ENCODE peak calls at places on chromosomes 4 and X, in six cellular contexts. G, H, P, X, A and T are unnamed samples.

GRCh38 chr4:118974758-118975157 is 86.1 kb downstream of the SYNPO2 start:
- DNase-seq in G (peak), H (no peak), P (no peak), X (no peak), A (no peak), T (no peak)

GRCh38 chr4:1449833-1450741 is 43.8 kb upstream of the NKX1-1 start:
- DNase-seq in G (no peak), H (no peak), P (peak), X (no peak), A (no peak), T (peak)

GRCh38 chr4:82261063-82261462 is 112.7 kb downstream of the HNRNPD start:
- DNase-seq in G (no peak), H (no peak), P (no peak), X (no peak), A (no peak), T (no peak)

GRCh38 chrX:153519569-153520285 is 2.3 kb downstream of the ATP2B3 start:
- DNase-seq in G (no peak), H (no peak), P (no peak), X (no peak), A (no peak), T (no peak)

GRCh38 chrX:118742176-118742575 is 14.8 kb downstream of the IL13RA1 start:
- DNase-seq in G (no peak), H (no peak), P (no peak), X (no peak), A (no peak), T (no peak)

GRCh38 chr4:78811034-78811433 is 34.9 kb downstream of the BMP2K start:
- DNase-seq in G (no peak), H (no peak), P (no peak), X (no peak), A (no peak), T (no peak)

GRCh38 chrX:63686878-63687714 is 97.9 kb downstream of the ARHGEF9 start:
- DNase-seq in G (peak), H (peak), P (no peak), X (no peak), A (peak), T (no peak)

GRCh38 chr4:8729408-8730149 is 137.0 kb downstream of the CPZ start:
- DNase-seq in G (no peak), H (no peak), P (no peak), X (peak), A (no peak), T (no peak)

GRCh38 chr4:67549123-67549522 is 3.8 kb upstream of the CENPC start:
- DNase-seq in G (peak), H (no peak), P (no peak), X (no peak), A (no peak), T (no peak)

GRCh38 chr4:951594-952468 is 19.6 kb downstream of the TMEM175 start:
- DNase-seq in G (no peak), H (no peak), P (no peak), X (no peak), A (no peak), T (peak)

GRCh38 chr4:14064969-14065368 is 437.4 kb upstream of the BOD1L1 start:
- DNase-seq in G (no peak), H (no peak), P (no peak), X (no peak), A (no peak), T (no peak)

GRCh38 chrX:130184857-130185256 is 13.1 kb downstream of the RAB33A start:
- DNase-seq in G (no peak), H (no peak), P (no peak), X (no peak), A (no peak), T (no peak)

GRCh38 chr4:105808459-105809041 is 86.7 kb upstream of the NPNT start:
- DNase-seq in G (peak), H (peak), P (no peak), X (no peak), A (no peak), T (peak)

GRCh38 chr4:1601533-1601835 is 82.6 kb downstream of the FAM53A start:
- DNase-seq in G (no peak), H (no peak), P (peak), X (no peak), A (no peak), T (no peak)

GRCh38 chr4:175456131-175456530 is 355.9 kb downstream of the GPM6A start:
- DNase-seq in G (no peak), H (no peak), P (no peak), X (no peak), A (no peak), T (no peak)

GRCh38 chr4:140703463-140703862 is 52.7 kb downstream of the TBC1D9 start:
- DNase-seq in G (peak), H (no peak), P (no peak), X (no peak), A (no peak), T (no peak)

GRCh38 chr4:93828830-93829530 is 427 bp downstream of the ATOH1 start:
- DNase-seq in G (no peak), H (no peak), P (no peak), X (no peak), A (no peak), T (no peak)

GRCh38 chr4:104491396-104491821 is 3.3 kb downstream of the CXXC4 start:
- DNase-seq in G (peak), H (no peak), P (peak), X (no peak), A (no peak), T (peak)

GRCh38 chrX:101659601-101660063 is at the start of gene ARMCX2:
- DNase-seq in G (peak), H (peak), P (no peak), X (no peak), A (no peak), T (peak)

GRCh38 chr4:133062851-133063250 is 86.2 kb upstream of the PCDH10 start:
- DNase-seq in G (peak), H (no peak), P (no peak), X (no peak), A (no peak), T (no peak)

GRCh38 chr4:187849556-187850245 is 145.9 kb upstream of the ZFP42 start:
- DNase-seq in G (no peak), H (no peak), P (no peak), X (no peak), A (no peak), T (no peak)

GRCh38 chrX:140509468-140510305 is 4.8 kb upstream of the SOX3 start:
- DNase-seq in G (no peak), H (no peak), P (no peak), X (no peak), A (no peak), T (no peak)
- H3K4me3 ChIP-seq in G (no peak), H (no peak), P (no peak), X (no peak), A (no peak), T (no peak)

GRCh38 chrX:23785564-23785963 is 2.6 kb downstream of the SAT1 start:
- DNase-seq in G (no peak), H (no peak), P (no peak), X (no peak), A (no peak), T (no peak)
- H3K27ac ChIP-seq in G (no peak), H (no peak), P (peak), X (peak), A (no peak), T (no peak)

GRCh38 chr4:43423276-43423675 is 530.8 kb downstream of the GRXCR1 start:
- DNase-seq in G (no peak), H (no peak), P (no peak), X (no peak), A (no peak), T (no peak)

DNA sequence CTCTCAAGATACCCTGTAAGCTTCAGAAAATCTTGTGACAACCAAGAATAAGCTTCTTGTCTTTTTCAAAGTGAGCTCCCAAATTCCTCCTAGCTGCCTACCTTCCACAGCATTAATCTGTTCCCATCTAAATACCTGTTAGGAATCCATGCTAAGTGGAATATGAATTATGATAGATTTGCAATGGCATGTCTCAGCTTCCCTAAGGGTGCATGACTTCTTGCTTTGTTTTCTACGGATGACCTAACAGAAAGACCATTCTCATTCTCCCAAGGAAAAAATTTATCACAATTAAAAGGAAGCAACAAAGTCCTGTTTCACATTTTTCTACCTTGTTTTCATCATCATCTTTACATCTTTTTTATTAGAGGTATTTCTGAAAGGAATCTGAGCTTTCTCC is 532.7 kb downstream of the GRXCR1 start:
- DNase-seq in G (no peak), H (no peak), P (no peak), X (no peak), A (no peak), T (no peak)
- H3K4me3 ChIP-seq in G (no peak), H (no peak), P (no peak), X (no peak), A (no peak), T (no peak)

GRCh38 chrX:11998944-11999343 is 139.3 kb upstream of the FRMPD4 start:
- DNase-seq in G (no peak), H (no peak), P (no peak), X (no peak), A (no peak), T (no peak)

DNA sequence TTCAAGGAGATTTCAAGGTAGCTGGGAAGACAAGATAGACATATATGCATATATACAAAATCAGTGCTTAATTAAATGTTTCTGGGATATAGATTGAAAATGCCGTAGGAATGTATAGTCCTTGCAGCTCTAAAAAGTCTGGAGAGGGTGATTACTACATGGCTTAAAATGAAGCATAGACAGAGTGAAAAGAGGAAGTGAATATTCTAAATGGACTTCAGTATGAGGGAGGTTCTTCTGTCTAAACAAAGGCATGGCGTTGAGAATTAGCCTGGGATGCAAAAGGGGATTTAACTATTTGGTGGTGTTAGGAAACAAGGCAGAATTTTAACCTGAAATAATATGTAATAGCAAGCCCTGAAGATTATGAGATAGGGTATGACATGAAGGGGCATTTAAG is 141.5 kb upstream of the FRMPD4 start:
- DNase-seq in G (no peak), H (no peak), P (no peak), X (no peak), A (no peak), T (no peak)
- H3K27ac ChIP-seq in G (no peak), H (no peak), P (no peak), X (no peak), A (no peak), T (no peak)

GRCh38 chrX:9466711-9467110 is 1.9 kb downstream of the TBL1X start:
- DNase-seq in G (no peak), H (no peak), P (no peak), X (no peak), A (no peak), T (no peak)
- H3K4me3 ChIP-seq in G (peak), H (peak), P (peak), X (peak), A (no peak), T (peak)

DNA sequence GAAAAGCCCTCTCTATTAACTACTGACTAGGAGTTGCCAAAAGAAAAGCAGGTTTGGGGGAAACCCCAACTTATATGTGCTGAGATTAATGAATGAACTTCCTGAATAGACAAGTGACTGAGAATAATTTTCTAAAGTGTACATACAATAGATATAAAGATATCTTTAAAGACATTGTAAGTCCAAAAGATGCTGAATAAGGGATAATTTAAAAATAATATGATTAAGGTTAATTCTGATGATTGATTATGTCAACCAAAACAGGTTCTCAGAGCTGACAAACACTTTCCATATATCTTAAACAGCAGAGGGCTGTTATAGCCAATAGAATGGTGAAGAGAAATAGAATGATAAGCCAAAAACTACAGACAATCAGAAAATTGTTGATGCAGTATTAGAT is 28.6 kb downstream of the AGA start:
- DNase-seq in G (no peak), H (no peak), P (no peak), X (no peak), A (no peak), T (no peak)
- H3K27ac ChIP-seq in G (no peak), H (no peak), P (no peak), X (no peak), A (no peak), T (no peak)